ENCODE peak calls at places on chromosomes 1 and 21, in ten cellular contexts. A, L, V, J, K, I, X, E, C and G are unnamed samples.

GRCh38 chr1:154760469-154760933 is 109.6 kb downstream of the KCNN3 start:
- DNase-seq in I (peak), E (peak), V (peak), A (no peak), K (peak), X (peak), L (peak), C (peak), J (peak), G (peak)

GRCh38 chr1:97623220-97623619 is 297.6 kb downstream of the DPYD start:
- DNase-seq in X (no peak), V (no peak), E (no peak), K (no peak), I (no peak), L (no peak), C (no peak), A (no peak), J (no peak), G (no peak)

GRCh38 chr1:184672013-184672726 is 82.5 kb downstream of the EDEM3 start:
- DNase-seq in X (no peak), C (no peak), I (no peak), K (no peak), L (no peak), A (no peak), J (no peak), V (no peak), E (no peak), G (no peak)

GRCh38 chr1:231073311-231073710 is 33.3 kb upstream of the FAM89A start:
- DNase-seq in K (no peak), V (no peak), X (no peak), L (no peak), I (no peak), A (no peak), C (no peak), J (no peak), E (no peak), G (no peak)

GRCh38 chr1:189623336-189623735 is 854.3 kb downstream of the BRINP3 start:
- DNase-seq in L (no peak), K (no peak), X (no peak), C (no peak), J (no peak), I (no peak), V (no peak), E (no peak), A (no peak), G (no peak)

GRCh38 chr21:41764558-41765392 is 2.1 kb downstream of the RIPK4 start:
- DNase-seq in X (no peak), E (no peak), K (no peak), A (no peak), J (no peak), L (no peak), V (no peak), I (no peak), C (no peak), G (peak)

GRCh38 chr1:237104096-237104495 is 62.1 kb downstream of the RYR2 start:
- DNase-seq in J (no peak), A (no peak), K (no peak), E (no peak), X (no peak), I (no peak), V (no peak), L (no peak), C (no peak), G (no peak)

GRCh38 chr1:185984113-185984836 is 250.1 kb downstream of the HMCN1 start:
- DNase-seq in C (no peak), K (no peak), V (no peak), X (no peak), E (no peak), L (no peak), A (no peak), J (no peak), I (no peak), G (no peak)

GRCh38 chr1:117636637-117637425 is 31.0 kb downstream of the TENT5C start:
- DNase-seq in I (no peak), L (no peak), C (peak), X (no peak), J (no peak), E (no peak), A (no peak), K (no peak), V (no peak), G (no peak)

GRCh38 chr1:205926213-205926612 is 17.0 kb downstream of the SLC26A9 start:
- DNase-seq in A (no peak), X (no peak), J (no peak), K (no peak), V (no peak), C (no peak), I (no peak), L (no peak), E (no peak), G (peak)

GRCh38 chr1:156284762-156285161 is 637 bp downstream of the TMEM79 start:
- DNase-seq in J (no peak), I (no peak), K (no peak), L (no peak), E (no peak), V (no peak), C (no peak), X (no peak), A (no peak), G (no peak)

GRCh38 chr21:41506526-41507520 is 1.1 kb downstream of the TMPRSS2 start:
- DNase-seq in J (no peak), I (no peak), K (no peak), L (no peak), V (no peak), A (no peak), E (peak), X (no peak), C (no peak), G (no peak)

GRCh38 chr1:58041621-58042020 is 504.9 kb downstream of the OMA1 start:
- DNase-seq in K (no peak), I (no peak), V (no peak), E (no peak), L (no peak), A (no peak), J (no peak), C (no peak), X (no peak), G (no peak)

GRCh38 chr1:29634324-29635072 is 398.2 kb downstream of the PTPRU start:
- DNase-seq in J (no peak), E (no peak), X (no peak), I (no peak), A (no peak), K (no peak), V (no peak), L (no peak), C (no peak), G (no peak)

GRCh38 chr1:247357781-247358211 is 26.1 kb upstream of the ZNF496 start:
- DNase-seq in J (peak), I (no peak), E (no peak), A (peak), K (no peak), C (no peak), L (no peak), V (peak), X (no peak), G (no peak)

GRCh38 chr1:180170569-180170968 is 15.9 kb downstream of the QSOX1 start:
- DNase-seq in C (no peak), K (no peak), A (no peak), I (no peak), X (no peak), J (no peak), L (no peak), E (peak), V (no peak), G (peak)

GRCh38 chr1:10629816-10630571 is 155.2 kb downstream of the PEX14 start:
- DNase-seq in K (no peak), A (no peak), V (peak), X (no peak), J (no peak), I (no peak), L (no peak), E (no peak), C (no peak), G (peak)

GRCh38 chr1:247857069-247857985 is at the start of gene TRIM58:
- DNase-seq in E (peak), K (peak), V (no peak), I (no peak), C (no peak), X (no peak), L (no peak), J (no peak), A (no peak), G (peak)

GRCh38 chr1:17488977-17489739 is 49.7 kb upstream of the RCC2 start:
- DNase-seq in X (no peak), A (peak), I (no peak), E (no peak), K (no peak), V (peak), L (no peak), C (no peak), J (no peak), G (no peak)

GRCh38 chr1:19426294-19427086 is 58.8 kb downstream of the CAPZB start:
- DNase-seq in X (no peak), V (peak), L (no peak), K (no peak), E (no peak), C (no peak), I (no peak), A (no peak), J (no peak), G (peak)

GRCh38 chr21:43719748-43720538 is 1.0 kb downstream of the PDXK start:
- DNase-seq in E (no peak), L (no peak), I (no peak), X (no peak), V (peak), A (no peak), C (no peak), K (peak), J (peak), G (no peak)

GRCh38 chr1:27832762-27833161 is 2.2 kb downstream of the PPP1R8 start:
- DNase-seq in A (peak), J (no peak), V (no peak), I (no peak), K (no peak), L (no peak), E (no peak), C (no peak), X (no peak), G (no peak)

GRCh38 chr1:1169429-1170214 is 4.1 kb upstream of the TTLL10 start:
- DNase-seq in K (no peak), J (no peak), A (no peak), V (no peak), L (no peak), C (no peak), X (no peak), I (no peak), E (no peak), G (no peak)

GRCh38 chr1:38246955-38247952 is 200.7 kb upstream of the POU3F1 start:
- DNase-seq in K (peak), I (no peak), E (peak), A (peak), V (no peak), X (no peak), L (no peak), C (no peak), J (no peak), G (no peak)

GRCh38 chr1:209674957-209675566 is at the start of gene G0S2:
- DNase-seq in X (no peak), E (peak), A (peak), C (peak), J (peak), L (peak), I (no peak), V (peak), K (peak), G (peak)

GRCh38 chr21:39452965-39453332 is 1.2 kb downstream of the SH3BGR start:
- DNase-seq in X (no peak), I (no peak), E (no peak), J (no peak), A (no peak), V (no peak), K (no peak), C (no peak), L (no peak), G (no peak)

GRCh38 chr1:234629026-234629425 is 19.0 kb upstream of the IRF2BP2 start:
- DNase-seq in J (no peak), C (no peak), V (no peak), E (no peak), L (no peak), K (no peak), A (no peak), I (no peak), X (no peak), G (no peak)

GRCh38 chr1:10210841-10211804 is 753 bp downstream of the KIF1B start:
- DNase-seq in K (peak), L (peak), V (peak), C (peak), E (peak), A (peak), X (peak), I (peak), J (peak), G (peak)

GRCh38 chr1:156232222-156232621 is 9.8 kb upstream of the BGLAP start:
- DNase-seq in K (no peak), I (no peak), L (no peak), A (no peak), J (no peak), V (no peak), E (no peak), X (no peak), C (no peak), G (no peak)

GRCh38 chr1:162091681-162092524 is 22.4 kb downstream of the NOS1AP start:
- DNase-seq in X (no peak), C (no peak), E (no peak), V (no peak), I (no peak), J (no peak), K (no peak), A (no peak), L (no peak), G (no peak)

GRCh38 chr1:22747021-22747734 is 36.5 kb downstream of the EPHB2 start:
- DNase-seq in K (no peak), C (no peak), V (no peak), E (no peak), J (no peak), X (peak), L (no peak), I (no peak), A (peak), G (no peak)

GRCh38 chr1:42334240-42335049 is 590 bp downstream of the FOXJ3 start:
- DNase-seq in L (peak), C (peak), J (peak), K (peak), I (peak), E (peak), V (no peak), X (peak), A (peak), G (peak)

GRCh38 chr1:226702957-226703831 is 35.9 kb downstream of the ITPKB start:
- DNase-seq in X (peak), I (no peak), V (peak), C (peak), E (peak), J (peak), K (peak), L (peak), A (peak), G (peak)

GRCh38 chr1:198380275-198380674 is 160.2 kb downstream of the ATP6V1G3 start:
- DNase-seq in E (no peak), J (no peak), K (no peak), I (no peak), A (no peak), L (no peak), V (no peak), X (no peak), C (no peak), G (no peak)

GRCh38 chr1:180927841-180928240 is 15.1 kb downstream of the KIAA1614 start:
- DNase-seq in L (no peak), J (no peak), A (peak), E (no peak), C (no peak), K (no peak), V (no peak), I (no peak), X (no peak), G (no peak)

GRCh38 chr21:34762761-34763160 is 94.0 kb downstream of the CLIC6 start:
- DNase-seq in K (no peak), I (no peak), A (peak), X (no peak), E (no peak), J (no peak), C (no peak), L (no peak), V (no peak), G (no peak)

GRCh38 chr21:34768326-34768725 is 99.5 kb downstream of the CLIC6 start:
- DNase-seq in J (no peak), V (no peak), E (no peak), C (no peak), I (no peak), X (no peak), A (no peak), K (no peak), L (no peak), G (no peak)

GRCh38 chr21:34766862-34767261 is 98.1 kb downstream of the CLIC6 start:
- DNase-seq in X (no peak), J (no peak), K (no peak), A (no peak), I (no peak), C (no peak), V (no peak), E (no peak), L (no peak), G (no peak)

GRCh38 chr21:34764715-34765284 is 96.0 kb downstream of the CLIC6 start:
- DNase-seq in C (no peak), I (no peak), A (no peak), X (no peak), L (no peak), J (no peak), V (no peak), E (no peak), K (no peak), G (no peak)

GRCh38 chr21:34765619-34766018 is 96.8 kb downstream of the CLIC6 start:
- DNase-seq in K (no peak), V (no peak), C (no peak), J (no peak), X (no peak), I (no peak), E (no peak), A (no peak), L (no peak), G (no peak)
- TF ChIP-seq POLR2A in K (no peak), V (no peak), C (no peak), J (no peak), X (no peak), I (no peak), E (no peak), A (no peak), L (no peak), G (no peak)

DNA sequence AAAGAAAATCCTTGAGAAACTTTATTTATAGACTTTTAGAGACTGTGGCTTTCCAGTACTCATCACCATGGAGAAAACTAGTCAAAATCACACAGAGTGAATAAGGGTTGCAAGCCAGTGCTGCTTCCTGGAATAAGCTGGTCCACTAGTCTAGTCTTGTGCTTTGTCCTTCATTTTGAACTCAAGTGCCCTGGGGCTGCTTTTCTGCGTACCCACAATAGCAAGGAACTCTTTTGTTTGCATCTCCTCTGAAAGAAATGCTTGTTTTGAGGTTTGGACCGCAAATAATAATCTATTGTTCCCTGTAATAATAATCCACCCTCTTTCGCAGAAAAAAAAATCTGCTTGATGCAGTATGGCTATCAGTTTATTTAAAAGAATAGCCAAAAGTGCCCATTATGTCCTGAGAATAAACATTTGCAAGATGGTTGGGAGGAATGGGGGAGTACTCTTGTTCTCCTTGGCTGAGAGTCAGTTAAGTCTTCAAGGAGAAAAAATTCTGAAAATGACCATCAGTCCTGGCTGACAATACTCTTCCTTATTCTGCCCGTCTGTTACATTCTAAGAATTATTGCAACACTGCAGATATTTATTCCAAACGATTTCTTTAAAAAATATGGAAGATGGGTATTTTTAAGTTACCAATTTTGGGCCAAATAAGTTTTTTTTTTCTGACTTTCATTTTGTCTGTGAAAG is 41.9 kb downstream of the MPZL1 start:
- DNase-seq in A (no peak), J (no peak), I (no peak), V (no peak), E (no peak), C (no peak), X (no peak), L (peak), K (no peak), G (no peak)
- H3K27ac ChIP-seq in A (no peak), J (no peak), I (no peak), V (no peak), E (no peak), C (no peak), X (no peak), L (no peak), K (no peak), G (no peak)

GRCh38 chr1:89527256-89527655 is 2.6 kb downstream of the LRRC8B start:
- DNase-seq in J (no peak), C (no peak), V (no peak), X (no peak), A (no peak), L (no peak), K (no peak), I (no peak), E (no peak), G (no peak)

GRCh38 chr1:89527750-89528381 is 3.2 kb downstream of the LRRC8B start:
- DNase-seq in C (no peak), E (no peak), X (no peak), J (no peak), L (no peak), V (no peak), K (no peak), I (no peak), A (no peak), G (no peak)

GRCh38 chr1:89523597-89524368 is 846 bp upstream of the LRRC8B start:
- DNase-seq in K (peak), J (peak), L (no peak), I (peak), V (peak), C (peak), X (peak), A (peak), E (peak), G (no peak)

GRCh38 chr1:89524369-89525168 is at the start of gene LRRC8B:
- DNase-seq in V (peak), C (peak), E (peak), L (peak), A (peak), K (peak), X (peak), I (peak), J (peak), G (peak)

GRCh38 chr1:89525169-89525855 is 683 bp downstream of the LRRC8B start:
- DNase-seq in J (peak), X (peak), V (no peak), A (no peak), I (peak), K (no peak), E (no peak), C (peak), L (peak), G (peak)
- TF ChIP-seq CTCF in J (no peak), X (no peak), V (no peak), A (no peak), I (no peak), K (no peak), E (no peak), C (no peak), L (no peak), G (no peak)

GRCh38 chr1:73671530-73671929 is 526.4 kb downstream of the LRRIQ3 start:
- DNase-seq in C (no peak), L (no peak), X (no peak), E (no peak), A (no peak), K (no peak), I (no peak), J (no peak), V (no peak), G (no peak)

GRCh38 chr1:73673980-73674379 is 524.0 kb downstream of the LRRIQ3 start:
- DNase-seq in I (no peak), A (no peak), E (no peak), L (peak), K (no peak), J (no peak), V (no peak), C (no peak), X (no peak), G (no peak)

DNA sequence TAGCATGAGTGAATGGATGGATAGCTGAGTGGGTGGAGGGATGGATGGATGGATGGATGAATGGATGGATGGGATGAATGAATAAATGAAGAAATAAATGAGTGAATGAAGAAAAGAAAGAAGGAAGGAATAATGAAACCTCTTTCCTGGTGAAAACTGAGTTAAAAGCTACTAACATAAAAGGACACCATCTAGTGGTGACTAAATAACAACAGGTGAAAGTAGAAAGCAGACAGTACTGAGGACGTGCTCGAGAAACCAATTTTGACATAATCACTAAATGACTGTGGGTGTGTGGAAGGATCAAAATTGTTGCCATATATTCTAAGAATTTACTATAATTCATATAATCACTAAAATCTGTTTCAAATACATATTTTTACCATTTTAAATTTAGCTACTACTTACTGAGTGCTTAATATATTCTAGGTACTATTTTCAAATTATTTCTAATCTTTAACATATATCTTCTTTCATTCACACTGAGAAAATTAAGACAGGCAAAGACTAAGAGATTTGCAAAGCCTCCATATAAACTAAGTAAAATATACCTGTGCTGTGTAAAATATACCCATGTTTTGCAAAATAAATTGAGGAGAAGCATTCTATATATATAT is 522.9 kb downstream of the LRRIQ3 start:
- DNase-seq in C (no peak), E (no peak), I (no peak), V (no peak), A (no peak), L (no peak), K (no peak), J (no peak), X (no peak), G (no peak)
- TF ChIP-seq POLR2A in C (no peak), E (no peak), I (no peak), V (no peak), A (no peak), L (no peak), K (no peak), J (no peak), X (no peak), G (no peak)